ENCODE peak calls at places on chromosomes 2 and 18, in five cellular contexts. Z, E, O, S and N are unnamed samples.

GRCh38 chr2:191635333-191636234 is 42.4 kb upstream of the NABP1 start:
- DNase-seq in O (no peak), E (no peak), Z (peak; percentile 13), S (peak; percentile 95), N (peak; percentile 85)

GRCh38 chr18:57083485-57083884 is 63.4 kb upstream of the BOD1L2 start:
- DNase-seq in E (no peak), O (no peak), S (no peak), Z (no peak), N (no peak)

GRCh38 chr2:44112096-44112495 is 56.6 kb upstream of the PPM1B start:
- DNase-seq in Z (no peak), E (no peak), O (no peak), S (no peak), N (no peak)

GRCh38 chr2:121088251-121089004 is 196.6 kb downstream of the TFCP2L1 start:
- DNase-seq in E (no peak), S (no peak), Z (no peak), O (no peak), N (no peak)

GRCh38 chr18:51135361-51135760 is 62.1 kb downstream of the MEX3C start:
- DNase-seq in Z (no peak), S (peak; percentile 35), O (no peak), E (no peak), N (peak; percentile 89)

GRCh38 chr2:45275806-45276205 is 266.6 kb upstream of the SIX2 start:
- DNase-seq in Z (no peak), O (no peak), S (no peak), E (no peak), N (no peak)

GRCh38 chr2:105627530-105627929 is 117.2 kb upstream of the NCK2 start:
- DNase-seq in S (no peak), O (no peak), Z (no peak), E (no peak), N (no peak)

GRCh38 chr2:33588246-33588645 is 10.9 kb downstream of the FAM98A start:
- DNase-seq in S (no peak), E (no peak), O (no peak), Z (no peak), N (peak; percentile 59)

GRCh38 chr2:201880620-201881381 is 74.5 kb downstream of the CDK15 start:
- DNase-seq in Z (no peak), S (peak; percentile 67), O (no peak), E (no peak), N (peak; percentile 84)

GRCh38 chr2:112891333-112891950 is 19.5 kb upstream of the IL37 start:
- DNase-seq in Z (peak; percentile 72), E (no peak), O (no peak), S (no peak), N (no peak)

GRCh38 chr18:49486617-49486958 is 446 bp downstream of the C18orf32 start:
- DNase-seq in E (no peak), O (no peak), Z (no peak), S (peak; percentile 19), N (peak; percentile 50)

GRCh38 chr2:199811360-199811759 is 39.6 kb downstream of the FTCDNL1 start:
- DNase-seq in O (no peak), S (no peak), E (no peak), Z (no peak), N (peak; percentile 39)

GRCh38 chr2:162146906-162147305 is 5.1 kb downstream of the GCG start:
- DNase-seq in E (no peak), Z (no peak), S (peak; percentile 33), O (no peak), N (peak; percentile 22)

GRCh38 chr2:141506116-141506515 is 624.7 kb downstream of the LRP1B start:
- DNase-seq in Z (no peak), O (no peak), E (no peak), S (no peak), N (no peak)

GRCh38 chr2:143843696-143844095 is 676.2 kb downstream of the ZEB2 start:
- DNase-seq in E (no peak), S (no peak), Z (no peak), O (no peak), N (no peak)

GRCh38 chr18:37729715-37730114 is 164.1 kb upstream of the CELF4 start:
- DNase-seq in E (no peak), Z (no peak), S (no peak), O (no peak), N (no peak)

GRCh38 chr2:223083402-223084070 is 31.5 kb downstream of the KCNE4 start:
- DNase-seq in Z (no peak), E (no peak), O (no peak), S (peak; percentile 76), N (no peak)

GRCh38 chr2:44942304-44943030 is 965 bp downstream of the SIX3 start:
- DNase-seq in E (no peak), O (peak; percentile 22), S (no peak), Z (no peak), N (peak; percentile 43)

GRCh38 chr18:38367473-38367872 is 801.9 kb upstream of the CELF4 start:
- DNase-seq in S (no peak), E (no peak), O (no peak), Z (no peak), N (no peak)

GRCh38 chr2:217980591-217980990 is 22.2 kb downstream of the TNS1 start:
- DNase-seq in E (no peak), S (no peak), Z (no peak), O (no peak), N (no peak)

GRCh38 chr2:8906208-8906607 is 68.8 kb upstream of the KIDINS220 start:
- DNase-seq in Z (peak; percentile 12), E (no peak), O (peak; percentile 13), S (peak; percentile 66), N (no peak)

GRCh38 chr2:209523041-209523740 is 99.3 kb downstream of the MAP2 start:
- DNase-seq in Z (no peak), S (peak; percentile 53), E (no peak), O (no peak), N (no peak)

GRCh38 chr2:77484026-77484425 is 38.1 kb downstream of the LRRTM4 start:
- DNase-seq in E (no peak), Z (no peak), S (peak; percentile 1), O (no peak), N (no peak)

GRCh38 chr2:58698610-58699009 is 457.5 kb upstream of the FANCL start:
- DNase-seq in E (no peak), S (no peak), O (no peak), Z (no peak), N (no peak)

GRCh38 chr2:58289029-58289428 is 47.9 kb upstream of the FANCL start:
- DNase-seq in S (peak; percentile 1), Z (no peak), E (no peak), O (no peak), N (peak; percentile 81)

GRCh38 chr2:190359896-190360376 is 16.5 kb downstream of the INPP1 start:
- DNase-seq in Z (no peak), E (peak; percentile 37), S (peak; percentile 73), O (peak; percentile 78), N (peak; percentile 87)

GRCh38 chr2:212683346-212683745 is 144.7 kb upstream of the ERBB4 start:
- DNase-seq in O (peak; percentile 12), E (no peak), Z (no peak), S (peak; percentile 61), N (peak; percentile 69)

GRCh38 chr2:39938035-39938835 is 159.2 kb upstream of the THUMPD2 start:
- DNase-seq in S (peak; percentile 99), O (no peak), E (no peak), Z (no peak), N (peak; percentile 88)

GRCh38 chr2:20136149-20136548 is 84.7 kb upstream of the LAPTM4A start:
- DNase-seq in S (no peak), E (no peak), O (no peak), Z (no peak), N (no peak)

GRCh38 chr2:61318553-61318952 is 152.3 kb downstream of the USP34 start:
- DNase-seq in O (no peak), E (no peak), S (no peak), Z (no peak), N (no peak)

GRCh38 chr2:104844813-104845551 is 8.9 kb upstream of the POU3F3 start:
- DNase-seq in S (peak; percentile 25), O (no peak), E (no peak), Z (no peak), N (no peak)

GRCh38 chr2:151967829-151968722 is 130.8 kb downstream of the CACNB4 start:
- DNase-seq in E (no peak), Z (no peak), O (no peak), S (no peak), N (no peak)

GRCh38 chr18:31041346-31042067 is 1.0 kb downstream of the DSC3 start:
- DNase-seq in Z (no peak), E (no peak), O (peak; percentile 3), S (peak; percentile 11), N (no peak)
- H3K27ac ChIP-seq in Z (peak overlapping the region; percentile 78), E (peak overlapping the region; percentile 11), O (no peak overlapping the region), S (no peak overlapping the region), N (no peak overlapping the region)

GRCh38 chr2:234643407-234643806 is 146.5 kb upstream of the ARL4C start:
- DNase-seq in O (no peak), E (no peak), Z (peak; percentile 16), S (peak; percentile 14), N (peak; percentile 43)

GRCh38 chr2:234635284-234635683 is 138.4 kb upstream of the ARL4C start:
- DNase-seq in S (no peak), Z (no peak), O (peak; percentile 16), E (no peak), N (peak; percentile 19)

GRCh38 chr2:234640657-234641056 is 143.8 kb upstream of the ARL4C start:
- DNase-seq in Z (no peak), E (no peak), S (no peak), O (no peak), N (peak; percentile 11)

DNA sequence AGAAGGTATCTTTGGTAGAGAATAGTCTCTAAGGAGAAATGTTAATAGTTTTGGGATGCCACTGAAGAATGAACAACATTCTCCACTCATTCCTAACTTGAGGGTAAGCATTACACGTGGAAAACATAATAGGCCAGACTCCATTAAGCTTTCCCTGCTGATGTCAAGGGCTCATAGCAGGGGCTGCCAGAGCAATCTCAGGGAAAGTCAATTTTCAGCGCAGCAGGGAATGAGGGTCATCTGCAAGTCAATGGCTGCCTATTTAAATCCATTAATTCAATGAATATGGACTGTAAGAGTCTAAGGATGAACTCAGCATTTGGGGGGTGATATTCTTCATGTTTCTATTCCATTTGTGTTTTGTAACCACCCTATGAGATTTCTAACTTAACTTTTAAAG is 144.2 kb upstream of the ARL4C start:
- DNase-seq in S (no peak), Z (no peak), E (no peak), O (no peak), N (no peak)
- H3K9me3 ChIP-seq in S (no peaks in the 10 kb centered on the region), Z (peaks cover 5% of the 10 kb centered on the region), E (peaks cover 10% of the 10 kb centered on the region), O (no peaks in the 10 kb centered on the region), N (peaks cover 8% of the 10 kb centered on the region)

GRCh38 chr2:196249171-196249570 is 77.8 kb upstream of the STK17B start:
- DNase-seq in Z (no peak), E (no peak), S (peak; percentile 88), O (no peak), N (peak; percentile 47)
- H3K27ac ChIP-seq in Z (no peak overlapping the region), E (peak overlapping the region; percentile 79), S (peak overlapping the region; percentile 52), O (no peak overlapping the region), N (peak overlapping the region; percentile 53)

DNA sequence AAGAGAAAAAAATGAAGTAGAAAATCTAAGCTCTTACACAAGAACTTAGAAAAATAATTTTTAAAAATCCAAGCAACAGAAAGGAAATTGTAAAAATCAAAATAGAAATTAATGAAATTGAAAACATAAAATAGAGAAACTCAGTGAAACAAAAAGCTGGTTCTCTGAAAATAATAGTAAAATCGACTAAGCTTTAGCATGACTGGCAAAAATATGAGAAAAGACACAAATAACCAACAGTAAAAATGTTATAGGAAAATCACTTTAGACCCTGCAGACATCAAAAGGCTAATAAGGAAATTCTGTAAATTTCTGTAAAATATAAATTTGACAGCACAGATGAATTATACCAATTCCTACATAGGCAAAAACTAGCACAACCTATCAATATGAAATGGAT is 768.9 kb upstream of the LRRTM1 start:
- DNase-seq in S (no peak), Z (no peak), E (no peak), O (no peak), N (no peak)
- H3K9me3 ChIP-seq in S (no peaks in the 10 kb centered on the region), Z (no peaks in the 10 kb centered on the region), E (no peaks in the 10 kb centered on the region), O (peaks cover 2% of the 10 kb centered on the region), N (no peaks in the 10 kb centered on the region)